ENCODE peak calls at places on chromosomes 1 and 21, in eight cellular contexts. A, Y, G, B, Z, W, K and H are unnamed samples.

GRCh38 chr1:235221653-235222052 is 60.6 kb upstream of the RBM34 start:
- DNase-seq in G (no peak), Z (no peak), W (no peak), A (no peak), K (no peak), Y (no peak), B (no peak), H (no peak)

GRCh38 chr1:39047374-39048229 is 21.5 kb downstream of the NDUFS5 start:
- DNase-seq in A (peak), B (peak), K (no peak), Z (peak), W (no peak), G (no peak), Y (no peak), H (no peak)

GRCh38 chr1:170790651-170791071 is 126.7 kb downstream of the PRRX1 start:
- DNase-seq in K (no peak), W (no peak), Z (no peak), B (no peak), G (no peak), A (no peak), Y (no peak), H (no peak)

GRCh38 chr1:246793331-246793890 is 69.2 kb downstream of the SCCPDH start:
- DNase-seq in B (no peak), Y (no peak), A (no peak), Z (no peak), G (no peak), K (no peak), W (no peak), H (no peak)

GRCh38 chr1:153572569-153573015 is 6.9 kb upstream of the S100A2 start:
- DNase-seq in G (peak), Y (peak), Z (peak), K (peak), W (no peak), A (peak), B (peak), H (peak)

GRCh38 chr1:33188572-33189275 is 6.9 kb upstream of the TRIM62 start:
- DNase-seq in Y (no peak), A (no peak), W (no peak), Z (no peak), G (no peak), K (no peak), B (no peak), H (no peak)

GRCh38 chr1:168763031-168763430 is 34.0 kb upstream of the DPT start:
- DNase-seq in B (no peak), G (no peak), K (no peak), W (no peak), Z (no peak), A (no peak), Y (no peak), H (no peak)

GRCh38 chr1:60101516-60101915 is 27.9 kb upstream of the C1orf87 start:
- DNase-seq in B (no peak), Z (no peak), Y (no peak), A (no peak), W (no peak), K (no peak), G (no peak), H (no peak)

GRCh38 chr1:54053745-54054437 is 483 bp downstream of the TCEANC2 start:
- DNase-seq in W (no peak), Z (no peak), A (no peak), B (no peak), Y (no peak), G (no peak), K (no peak), H (no peak)

GRCh38 chr1:6889875-6890480 is 104.7 kb downstream of the CAMTA1 start:
- DNase-seq in G (peak), A (peak), Y (peak), Z (peak), W (no peak), B (no peak), K (peak), H (no peak)

GRCh38 chr1:165917166-165917565 is 89.8 kb downstream of the UCK2 start:
- DNase-seq in K (no peak), G (no peak), B (no peak), Y (no peak), Z (no peak), W (no peak), A (no peak), H (no peak)

GRCh38 chr21:45994738-45995685 is 13.4 kb downstream of the COL6A1 start:
- DNase-seq in G (no peak), K (peak), Y (peak), W (no peak), B (peak), A (no peak), Z (no peak), H (peak)

GRCh38 chr1:155052412-155053400 is 1.6 kb downstream of the ADAM15 start:
- DNase-seq in K (peak), A (no peak), Y (peak), B (no peak), G (peak), Z (no peak), W (no peak), H (no peak)

GRCh38 chr1:233707153-233707905 is 93.4 kb downstream of the KCNK1 start:
- DNase-seq in A (no peak), Z (no peak), B (no peak), W (no peak), Y (no peak), G (no peak), K (peak), H (no peak)

GRCh38 chr1:89884718-89885596 is 64.1 kb downstream of the LRRC8D start:
- DNase-seq in A (no peak), G (no peak), W (no peak), Z (no peak), Y (no peak), K (no peak), B (no peak), H (no peak)

GRCh38 chr21:26982767-26983166 is 15.9 kb upstream of the ADAMTS5 start:
- DNase-seq in K (no peak), Z (no peak), Y (no peak), G (no peak), W (no peak), A (no peak), B (no peak), H (no peak)

GRCh38 chr1:36349241-36349671 is 25.8 kb upstream of the EVA1B start:
- DNase-seq in Z (no peak), G (no peak), B (no peak), Y (no peak), K (no peak), W (no peak), A (no peak), H (no peak)

GRCh38 chr1:203307690-203308126 is 2.4 kb downstream of the BTG2 start:
- DNase-seq in B (no peak), G (peak), W (no peak), Z (no peak), K (no peak), Y (no peak), A (no peak), H (no peak)

GRCh38 chr21:46474365-46474764 is 15.7 kb downstream of the DIP2A start:
- DNase-seq in G (no peak), W (no peak), Y (no peak), A (no peak), K (no peak), Z (no peak), B (no peak), H (no peak)

GRCh38 chr1:105004515-105004914 is 1254.8 kb downstream of the AMY1C start:
- DNase-seq in B (no peak), K (no peak), Y (no peak), G (no peak), A (no peak), W (no peak), Z (no peak), H (no peak)

DNA sequence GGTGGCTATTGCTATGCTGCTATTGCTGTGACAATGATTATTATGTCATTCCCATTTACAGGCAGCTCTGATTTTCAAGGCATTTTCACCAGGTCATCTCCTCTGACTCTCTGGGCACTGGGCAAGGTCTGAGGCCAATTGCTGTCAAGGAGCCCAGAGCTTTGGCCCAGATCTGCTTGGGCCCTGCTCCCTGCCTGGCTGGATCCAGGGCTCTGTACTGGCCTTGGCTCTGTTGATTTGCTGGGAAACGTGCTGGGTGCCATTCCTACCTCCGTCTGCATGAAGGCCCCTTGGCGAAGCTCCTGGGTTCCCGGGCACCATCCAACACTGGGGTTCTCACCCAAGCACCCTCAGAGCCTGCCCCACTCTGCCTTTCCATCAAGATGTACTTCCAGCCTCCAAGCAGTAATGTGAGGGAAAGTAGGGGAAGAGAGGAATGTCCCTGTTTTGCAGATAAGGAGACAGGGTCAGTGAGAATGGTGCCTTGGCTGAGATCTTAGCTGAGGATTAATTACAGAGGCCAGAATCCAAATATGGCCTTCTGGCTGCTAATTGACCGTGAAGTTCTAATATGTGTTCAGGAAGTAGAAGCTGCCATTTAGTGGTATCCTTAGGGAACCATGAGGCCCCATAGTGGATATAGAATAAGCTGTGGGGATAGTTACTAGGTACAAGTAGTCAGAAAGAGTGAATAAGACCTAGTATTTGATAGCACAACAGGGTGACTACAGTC is 63.9 kb downstream of the HTR6 start:
- DNase-seq in Z (no peak), Y (no peak), G (no peak), K (no peak), B (no peak), W (no peak), A (no peak), H (no peak)
- TF ChIP-seq CTCF in Z (no peak), Y (no peak), G (no peak), K (no peak), B (no peak), W (no peak), A (no peak), H (no peak)

GRCh38 chr21:38768385-38769071 is 37.2 kb upstream of the ETS2 start:
- DNase-seq in B (no peak), G (no peak), W (no peak), A (no peak), Z (no peak), Y (no peak), K (no peak), H (no peak)
- H3K4me3 ChIP-seq in B (no peak), G (no peak), W (no peak), A (no peak), Z (no peak), Y (no peak), K (no peak), H (no peak)

GRCh38 chr1:12479311-12479710 is 138.7 kb downstream of the DHRS3 start:
- DNase-seq in B (no peak), A (no peak), Y (no peak), W (no peak), G (no peak), K (no peak), Z (no peak), H (no peak)
- H3K27ac ChIP-seq in B (no peak), A (no peak), Y (no peak), W (peak), G (peak), K (peak), Z (no peak), H (peak)

DNA sequence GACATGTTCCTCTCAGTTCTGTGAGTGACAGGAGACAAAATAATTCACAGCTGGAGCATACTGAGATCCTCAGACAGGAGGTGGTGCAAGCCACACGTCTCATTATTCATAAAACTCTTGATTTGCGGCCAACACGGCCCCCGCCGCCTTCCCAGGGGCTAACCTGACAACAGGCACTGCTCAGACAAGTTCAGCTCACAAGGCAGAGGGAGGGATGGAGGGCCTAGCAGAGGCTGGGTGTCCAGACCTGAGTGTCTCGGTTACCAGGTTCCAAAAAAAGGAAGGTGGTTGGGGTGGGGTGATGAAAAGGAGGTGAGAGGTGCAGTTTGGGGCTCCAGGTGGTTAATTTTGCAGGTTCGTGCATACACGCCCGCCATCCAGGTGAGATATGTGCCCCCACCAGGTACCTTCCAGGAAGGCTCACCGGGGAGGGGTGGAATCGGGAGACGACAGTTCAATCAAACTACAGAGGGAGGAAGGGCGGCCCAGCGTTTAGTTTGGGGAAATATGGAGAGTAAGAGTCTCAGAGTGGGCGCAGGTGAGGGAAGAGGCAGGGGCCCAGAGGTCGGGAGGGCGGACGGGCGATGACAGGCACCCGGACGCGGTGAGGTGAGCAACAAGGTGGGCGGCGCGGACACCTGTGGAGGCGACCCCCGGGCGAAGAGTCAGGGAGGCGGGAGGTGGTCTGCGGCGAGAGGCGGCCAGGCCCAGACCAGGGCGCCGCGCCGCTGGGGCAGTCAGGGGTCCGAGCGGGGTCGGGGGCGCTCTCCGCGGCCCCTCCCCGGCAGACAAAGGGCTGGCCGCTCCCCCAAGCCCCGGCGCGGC is 635 bp downstream of the CTNNBIP1 start:
- DNase-seq in B (no peak), K (peak), Z (no peak), A (no peak), Y (peak), W (peak), G (peak), H (peak)
- TF ChIP-seq CTCF in B (no peak), K (no peak), Z (no peak), A (no peak), Y (no peak), W (no peak), G (no peak), H (no peak)

GRCh38 chr1:2239384-2239985 is 11.4 kb downstream of the SKI start:
- DNase-seq in G (no peak), Y (peak), B (no peak), Z (no peak), A (no peak), W (no peak), K (no peak), H (no peak)

GRCh38 chr1:2240251-2241156 is 12.4 kb downstream of the SKI start:
- DNase-seq in A (peak), W (no peak), Y (peak), Z (peak), K (no peak), G (peak), B (peak), H (peak)

GRCh38 chr1:2238361-2239055 is 10.4 kb downstream of the SKI start:
- DNase-seq in K (no peak), A (no peak), W (no peak), Y (peak), Z (no peak), G (no peak), B (peak), H (no peak)

GRCh38 chr1:2242814-2243725 is 15.0 kb downstream of the SKI start:
- DNase-seq in B (no peak), W (no peak), A (no peak), Y (peak), K (no peak), Z (no peak), G (no peak), H (no peak)

GRCh38 chr1:2241820-2242219 is 13.7 kb downstream of the SKI start:
- DNase-seq in K (no peak), Z (no peak), G (no peak), Y (peak), W (no peak), A (no peak), B (no peak), H (no peak)
- H3K4me3 ChIP-seq in K (no peak), Z (no peak), G (no peak), Y (no peak), W (no peak), A (no peak), B (no peak), H (no peak)

DNA sequence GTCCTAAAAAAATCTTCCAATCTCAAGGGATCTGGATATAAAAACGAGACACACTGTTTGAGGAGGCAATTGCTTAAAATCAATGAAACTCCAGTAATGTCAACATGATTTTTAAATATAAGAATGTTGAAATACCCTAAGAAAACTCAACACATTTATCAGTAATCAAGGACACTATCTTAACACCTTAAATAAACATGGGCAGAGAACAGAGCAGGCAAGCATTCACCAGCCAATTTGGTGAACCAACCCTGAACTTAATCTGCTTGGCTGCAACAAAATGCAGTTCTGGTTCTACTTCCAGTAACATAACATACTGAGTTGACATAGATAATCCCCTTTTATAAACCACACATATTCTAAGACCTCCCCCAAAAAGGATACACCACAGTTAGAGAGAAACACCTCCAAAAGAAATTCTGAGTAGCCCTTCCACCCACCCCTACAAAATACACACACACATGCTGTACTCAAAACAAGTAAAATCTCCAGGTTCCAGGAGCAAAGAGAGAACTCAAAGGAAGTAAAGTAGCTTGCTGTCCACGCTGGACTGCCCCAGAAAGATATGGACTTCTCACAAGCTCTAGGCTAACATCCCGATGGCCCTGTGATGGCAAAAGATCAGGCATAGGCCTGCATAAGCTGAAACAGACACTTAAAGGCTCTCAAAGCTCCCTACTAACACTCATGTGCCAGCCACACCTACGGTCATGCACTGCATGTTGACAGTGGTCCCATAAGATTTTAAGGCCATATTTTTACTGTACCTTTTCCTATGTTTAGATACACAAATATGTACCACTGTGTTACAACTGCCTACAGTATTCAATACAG is 30.5 kb downstream of the TP53BP2 start:
- DNase-seq in Z (peak), K (no peak), A (no peak), G (no peak), W (no peak), Y (no peak), B (no peak), H (no peak)
- H3K27ac ChIP-seq in Z (peak), K (no peak), A (no peak), G (no peak), W (no peak), Y (no peak), B (no peak), H (peak)